ENCODE peak calls at places on chromosomes 11 and 22, in nine cellular contexts. I is left ventricle myocardium inferior; Q is astrocyte of the spinal cord; L is GM23338; N is A549; J is DND-41; U is esophagus muscularis mucosa; S is CD8-positive, alpha-beta memory T cell; V is mucosa of descending colon. R is an unnamed sample.

GRCh38 chr11:133872160-133872559 is 26.8 kb upstream of the SPATA19 start:
- DNase-seq in I (no peak), Q (no peak), L (no peak), N (no peak), J (no peak), U (no peak), S (no peak), V (no peak), R (no peak)

GRCh38 chr11:17428261-17428660 is 39.8 kb upstream of the KCNJ11 start:
- DNase-seq in I (no peak), Q (no peak), L (no peak), N (no peak), J (no peak), U (no peak), S (no peak), V (no peak), R (no peak)

GRCh38 chr11:47595029-47595428 is 818 bp upstream of the C1QTNF4 start:
- DNase-seq in I (peak), Q (no peak), L (no peak), N (no peak), J (no peak), U (no peak), S (no peak), V (no peak), R (no peak)

GRCh38 chr11:72721689-72722049 is 30.5 kb downstream of the ARAP1 start:
- DNase-seq in I (peak), Q (peak), L (no peak), N (no peak), J (peak), U (no peak), S (peak), V (peak), R (peak)

GRCh38 chr22:48842976-48843375 is 984.7 kb downstream of the BRD1 start:
- DNase-seq in I (no peak), Q (no peak), L (no peak), N (no peak), J (no peak), U (no peak), S (no peak), V (no peak), R (no peak)

GRCh38 chr22:41517172-41518047 is 26.9 kb downstream of the POLR3H start:
- DNase-seq in I (peak), Q (peak), L (peak), N (peak), J (peak), U (peak), S (peak), V (peak), R (peak)

GRCh38 chr11:24391165-24391564 is 105.7 kb upstream of the LUZP2 start:
- DNase-seq in I (no peak), Q (peak), L (no peak), N (no peak), J (no peak), U (no peak), S (no peak), V (no peak), R (no peak)

GRCh38 chr22:38316340-38317236 is 645 bp downstream of the CSNK1E start:
- DNase-seq in I (peak), Q (peak), L (peak), N (no peak), J (peak), U (no peak), S (peak), V (peak), R (peak)

GRCh38 chr11:68997124-68997994 is 15.7 kb downstream of the MRGPRF start:
- DNase-seq in I (no peak), Q (no peak), L (no peak), N (no peak), J (no peak), U (no peak), S (no peak), V (peak), R (peak)

GRCh38 chr22:46070215-46070721 is 80.1 kb upstream of the PPARA start:
- DNase-seq in I (peak), Q (no peak), L (peak), N (no peak), J (peak), U (no peak), S (no peak), V (peak), R (peak)

GRCh38 chr11:117945047-117945820 is 16.0 kb upstream of the TMPRSS13 start:
- DNase-seq in I (no peak), Q (no peak), L (peak), N (no peak), J (no peak), U (no peak), S (no peak), V (no peak), R (no peak)

GRCh38 chr11:111814567-111814966 is 48.4 kb upstream of the PPP2R1B start:
- DNase-seq in I (no peak), Q (peak), L (no peak), N (no peak), J (no peak), U (no peak), S (no peak), V (no peak), R (no peak)

DNA sequence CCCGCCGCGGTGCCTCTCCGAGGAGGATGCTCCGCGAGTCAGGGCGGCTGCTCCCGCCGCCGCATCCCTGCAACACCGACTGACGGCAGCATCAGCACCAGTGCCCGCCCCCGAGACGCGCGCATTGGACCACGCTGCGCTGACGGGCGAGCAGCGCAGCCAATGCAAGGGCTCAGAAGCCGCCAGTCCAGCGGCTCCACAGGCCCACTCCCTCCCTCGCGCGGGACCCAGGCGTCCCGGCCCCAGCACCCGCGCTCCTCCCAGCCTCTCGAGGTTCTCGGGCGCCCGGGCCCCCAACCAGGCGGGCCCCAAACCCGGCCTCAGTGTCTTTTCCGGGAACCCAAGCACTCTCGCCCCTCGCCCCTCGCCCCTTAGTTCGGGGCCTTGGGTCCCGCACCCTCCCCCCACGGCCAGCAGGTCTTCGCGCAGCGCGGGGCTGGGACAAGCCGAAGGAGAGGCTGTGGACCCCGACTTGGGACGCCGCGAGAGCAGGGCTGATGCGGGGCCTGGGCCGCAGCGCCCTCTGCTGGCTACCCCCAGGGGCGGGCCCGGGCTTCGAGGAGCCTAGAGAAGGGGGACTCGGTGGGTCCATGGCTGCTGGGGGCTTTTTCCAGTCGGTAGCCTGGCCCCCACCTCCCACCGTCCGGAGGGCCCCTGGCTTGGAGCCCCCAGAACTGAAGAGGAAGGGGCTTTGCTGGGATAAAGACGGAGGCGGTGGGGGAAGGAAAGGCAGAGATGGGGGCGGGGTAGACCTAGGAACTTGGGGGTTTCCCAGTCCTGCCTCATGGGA is at the start of gene NRXN2:
- DNase-seq in I (peak), Q (peak), L (peak), N (peak), J (peak), U (no peak), S (peak), V (peak), R (peak)
- H3K4me3 ChIP-seq in I (peak), Q (peak), L (peak), N (peak), J (peak), U (peak), S (peak), V (peak), R (peak)

DNA sequence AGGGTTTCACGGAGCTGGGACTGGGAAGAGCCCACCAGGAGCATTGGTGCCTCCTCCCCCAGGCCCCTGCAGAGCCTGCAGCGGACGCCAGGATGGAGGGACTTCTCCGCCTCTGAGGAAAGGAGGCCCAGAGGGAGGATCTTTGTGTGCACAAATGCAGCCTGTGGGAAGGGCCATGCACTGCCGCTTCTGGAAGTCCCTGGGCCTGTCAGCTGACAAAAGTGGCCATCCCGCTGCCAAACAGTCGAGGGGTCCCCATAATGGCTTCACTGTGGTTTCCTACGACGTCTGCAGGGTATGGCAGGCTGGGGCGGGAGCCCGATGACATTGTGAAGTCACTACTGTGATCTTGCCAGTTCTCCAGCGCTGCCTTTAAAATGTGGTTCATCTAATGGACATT is 73.8 kb downstream of the TP53I11 start:
- DNase-seq in I (no peak), Q (no peak), L (no peak), N (no peak), J (no peak), U (no peak), S (no peak), V (no peak), R (peak)
- H3K4me3 ChIP-seq in I (no peak), Q (no peak), L (no peak), N (no peak), J (no peak), U (no peak), S (no peak), V (no peak), R (no peak)

GRCh38 chr11:115926090-115926489 is 421.9 kb upstream of the CADM1 start:
- DNase-seq in I (no peak), Q (no peak), L (no peak), N (no peak), J (no peak), U (no peak), S (no peak), V (no peak), R (no peak)
- H3K4me3 ChIP-seq in I (no peak), Q (no peak), L (no peak), N (no peak), J (no peak), U (no peak), S (no peak), V (no peak), R (no peak)

GRCh38 chr11:22829231-22830081 is at the start of gene SVIP:
- DNase-seq in I (peak), Q (peak), L (peak), N (peak), J (peak), U (peak), S (peak), V (peak), R (peak)

GRCh38 chr11:22832315-22833041 is 2.9 kb upstream of the SVIP start:
- DNase-seq in I (no peak), Q (no peak), L (no peak), N (peak), J (no peak), U (no peak), S (no peak), V (no peak), R (no peak)

GRCh38 chr11:22828373-22828772 is 1.2 kb downstream of the SVIP start:
- DNase-seq in I (no peak), Q (no peak), L (no peak), N (no peak), J (peak), U (no peak), S (no peak), V (no peak), R (no peak)

GRCh38 chr11:22830082-22830414 is 447 bp upstream of the SVIP start:
- DNase-seq in I (no peak), Q (no peak), L (no peak), N (no peak), J (no peak), U (no peak), S (no peak), V (no peak), R (no peak)
- H3K4me3 ChIP-seq in I (peak), Q (peak), L (peak), N (peak), J (no peak), U (peak), S (peak), V (peak), R (peak)

R was measured in psoas muscle.